ENCODE peak calls at places on chromosomes 1 and 21, in nine cellular contexts. J, V, R, U, B, N, M, S and F are unnamed samples.

GRCh38 chr1:169944621-169945020 is 50.9 kb upstream of the SCYL3 start:
- DNase-seq in J (no peak), V (no peak), R (no peak), U (no peak), B (no peak), N (no peak), M (no peak), S (no peak), F (no peak)

GRCh38 chr1:177278626-177279390 is 108.0 kb downstream of the BRINP2 start:
- DNase-seq in J (no peak), V (peak; percentile 37), R (no peak), U (no peak), B (no peak), N (peak; percentile 63), M (no peak), S (no peak), F (no peak)

GRCh38 chr1:8880068-8880676 is 1.7 kb upstream of the ENO1 start:
- DNase-seq in J (peak; percentile 72), V (peak; percentile 94), R (peak; percentile 61), U (peak; percentile 83), B (no peak), N (peak; percentile 97), M (peak; percentile 91), S (no peak), F (peak; percentile 77)

GRCh38 chr1:53246261-53247134 is 8.2 kb upstream of the MAGOH start:
- DNase-seq in J (no peak), V (peak; percentile 84), R (no peak), U (no peak), B (no peak), N (no peak), M (peak; percentile 69), S (no peak), F (no peak)

GRCh38 chr21:42755031-42755665 is 101.7 kb downstream of the PDE9A start:
- DNase-seq in J (no peak), V (no peak), R (no peak), U (no peak), B (no peak), N (no peak), M (no peak), S (no peak), F (no peak)

GRCh38 chr1:39566441-39567137 is 10.0 kb downstream of the PABPC4 start:
- DNase-seq in J (no peak), V (no peak), R (peak; percentile 72), U (no peak), B (no peak), N (no peak), M (no peak), S (no peak), F (peak; percentile 75)

GRCh38 chr1:40768146-40768990 is 15.2 kb upstream of the KCNQ4 start:
- DNase-seq in J (no peak), V (no peak), R (no peak), U (no peak), B (no peak), N (no peak), M (no peak), S (no peak), F (no peak)

GRCh38 chr1:35298464-35298863 is 30.0 kb downstream of the ZMYM4 start:
- DNase-seq in J (no peak), V (peak; percentile 27), R (peak; percentile 55), U (no peak), B (peak; percentile 11), N (peak; percentile 62), M (peak; percentile 62), S (peak; percentile 5), F (peak; percentile 27)

GRCh38 chr1:107534632-107535031 is 393.8 kb downstream of the NTNG1 start:
- DNase-seq in J (no peak), V (no peak), R (no peak), U (no peak), B (no peak), N (no peak), M (no peak), S (no peak), F (no peak)

GRCh38 chr1:228687562-228687961 is 47.7 kb upstream of the RHOU start:
- DNase-seq in J (no peak), V (no peak), R (no peak), U (no peak), B (no peak), N (no peak), M (no peak), S (no peak), F (no peak)